ENCODE peak calls at places on chromosomes 12 and 14, in eight cellular contexts. W, V, A, T, Q, D, G and S are unnamed samples.

GRCh38 chr14:64417042-64417770 is 29.1 kb downstream of the MTHFD1 start:
- DNase-seq in D (peak), G (no peak), A (no peak), T (no peak), V (no peak), W (peak), Q (peak), S (no peak)

GRCh38 chr12:46124848-46125619 is 134.7 kb upstream of the SCAF11 start:
- DNase-seq in V (peak), D (peak), A (peak), Q (peak), G (no peak), W (peak), T (peak), S (no peak)

GRCh38 chr14:103894723-103895059 is 33.6 kb upstream of the TDRD9 start:
- DNase-seq in Q (no peak), T (no peak), A (no peak), W (no peak), D (no peak), V (no peak), G (no peak), S (no peak)

GRCh38 chr14:61218765-61219164 is 62.4 kb downstream of the TMEM30B start:
- DNase-seq in V (no peak), A (no peak), Q (no peak), D (no peak), W (no peak), G (no peak), T (no peak), S (no peak)

GRCh38 chr12:60308366-60309000 is 712.7 kb downstream of the SLC16A7 start:
- DNase-seq in Q (peak), W (peak), V (no peak), A (no peak), T (no peak), G (no peak), D (no peak), S (no peak)

GRCh38 chr14:89855961-89856360 is 98.6 kb downstream of the EFCAB11 start:
- DNase-seq in Q (peak), D (no peak), G (no peak), A (no peak), V (no peak), W (peak), T (no peak), S (no peak)

GRCh38 chr12:103503546-103504480 is 8.0 kb upstream of the C12orf42 start:
- DNase-seq in D (peak), A (peak), G (no peak), W (no peak), T (peak), Q (no peak), V (peak), S (no peak)

GRCh38 chr14:93269341-93270068 is 62.4 kb downstream of the UBR7 start:
- DNase-seq in T (peak), W (peak), A (peak), D (peak), G (no peak), Q (peak), V (peak), S (no peak)

GRCh38 chr12:29692237-29692636 is 91.5 kb downstream of the TMTC1 start:
- DNase-seq in A (no peak), T (no peak), W (no peak), V (no peak), Q (no peak), D (no peak), G (no peak), S (no peak)

GRCh38 chr14:42732005-42732404 is 1125.3 kb downstream of the LRFN5 start:
- DNase-seq in V (no peak), W (no peak), A (no peak), Q (no peak), D (no peak), T (no peak), G (no peak), S (no peak)

GRCh38 chr12:123444396-123445026 is 8.0 kb upstream of the RILPL2 start:
- DNase-seq in T (no peak), G (no peak), V (peak), Q (peak), A (peak), W (peak), D (no peak), S (no peak)

GRCh38 chr12:107231269-107231668 is 137.9 kb upstream of the CRY1 start:
- DNase-seq in A (no peak), W (no peak), G (no peak), D (no peak), V (no peak), T (no peak), Q (no peak), S (no peak)

GRCh38 chr12:98423963-98424362 is 91.4 kb upstream of the TMPO start:
- DNase-seq in D (no peak), T (no peak), A (no peak), G (no peak), Q (no peak), V (no peak), W (no peak), S (no peak)

GRCh38 chr12:104863549-104863948 is 94.5 kb downstream of the SLC41A2 start:
- DNase-seq in T (no peak), W (peak), Q (peak), A (no peak), D (no peak), V (no peak), G (no peak), S (no peak)

GRCh38 chr14:64938972-64939816 is 3.4 kb downstream of the GPX2 start:
- DNase-seq in D (no peak), Q (no peak), G (no peak), A (no peak), T (no peak), W (no peak), V (no peak), S (no peak)

GRCh38 chr14:100982764-100983163 is 79.2 kb upstream of the RTL1 start:
- DNase-seq in Q (peak), T (no peak), W (no peak), A (no peak), G (no peak), D (no peak), V (peak), S (no peak)

GRCh38 chr12:32332446-32332845 is 66.9 kb upstream of the FGD4 start:
- DNase-seq in Q (no peak), D (no peak), A (no peak), W (peak), G (no peak), V (no peak), T (no peak), S (no peak)

GRCh38 chr14:104656014-104656714 is 33.3 kb upstream of the INF2 start:
- DNase-seq in G (no peak), D (no peak), T (no peak), A (peak), V (no peak), W (peak), Q (no peak), S (peak)

GRCh38 chr14:105419305-105420091 is at the start of gene MTA1:
- DNase-seq in W (peak), T (peak), D (peak), Q (no peak), G (no peak), A (peak), V (no peak), S (no peak)

GRCh38 chr14:51575225-51576111 is 76.2 kb upstream of the FRMD6 start:
- DNase-seq in Q (no peak), V (no peak), G (no peak), W (no peak), D (no peak), A (no peak), T (no peak), S (no peak)

DNA sequence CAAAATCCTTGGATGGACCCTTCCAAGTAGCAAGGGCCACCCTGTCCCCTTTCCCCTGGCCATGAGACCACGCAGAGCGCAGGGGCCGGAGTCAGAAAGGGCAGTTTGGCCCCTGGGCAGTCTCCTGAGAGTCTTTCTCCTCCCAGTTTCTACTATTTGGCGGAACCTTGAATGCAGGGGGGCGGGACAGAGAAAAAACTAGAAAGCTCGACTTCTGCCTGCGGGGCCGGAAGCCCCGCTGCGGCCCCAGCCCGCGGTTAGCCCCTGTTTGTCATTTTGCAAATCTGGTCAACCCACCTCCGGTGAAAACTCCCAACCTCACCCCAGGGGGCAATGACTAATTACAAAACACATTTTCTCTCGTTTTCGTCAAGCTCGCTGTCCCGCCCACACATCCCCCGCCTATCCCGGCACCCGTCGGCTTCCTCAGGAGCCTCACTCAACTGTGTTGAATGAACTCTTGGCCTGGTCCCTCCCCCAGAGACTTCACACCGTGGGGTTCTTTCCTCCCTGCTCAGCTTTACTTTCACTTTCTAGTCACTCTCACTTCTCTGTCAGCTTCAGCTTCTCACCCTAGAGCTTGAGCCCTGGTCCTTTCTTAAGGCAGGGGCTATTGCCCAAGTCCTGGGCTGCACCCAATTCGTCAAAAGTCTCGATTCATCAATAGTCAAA is 66.7 kb downstream of the IRF2BPL start:
- DNase-seq in V (peak), A (peak), Q (peak), G (peak), D (peak), W (peak), T (peak), S (peak)
- H3K27ac ChIP-seq in V (peak), A (peak), Q (peak), G (peak), D (peak), W (peak), T (peak), S (peak)

GRCh38 chr12:52920937-52921336 is 16.1 kb upstream of the KRT8 start:
- DNase-seq in W (no peak), Q (no peak), G (no peak), A (peak), V (peak), T (peak), D (no peak), S (no peak)

GRCh38 chr12:52918351-52918750 is 13.5 kb upstream of the KRT8 start:
- DNase-seq in A (no peak), V (no peak), G (no peak), Q (no peak), D (no peak), T (no peak), W (no peak), S (no peak)

GRCh38 chr12:52924764-52925716 is 20.2 kb upstream of the KRT8 start:
- DNase-seq in Q (peak), V (peak), D (peak), W (peak), T (no peak), A (peak), G (no peak), S (no peak)

GRCh38 chr12:52918784-52919183 is 13.9 kb upstream of the KRT8 start:
- DNase-seq in W (no peak), A (no peak), G (no peak), D (no peak), T (no peak), Q (no peak), V (no peak), S (no peak)

GRCh38 chr12:52921488-52922165 is 16.8 kb upstream of the KRT8 start:
- DNase-seq in V (no peak), T (no peak), D (no peak), W (peak), A (no peak), Q (no peak), G (no peak), S (no peak)
- H3K27ac ChIP-seq in V (peak), T (no peak), D (no peak), W (no peak), A (peak), Q (no peak), G (no peak), S (no peak)

GRCh38 chr14:96221841-96222240 is 17.2 kb downstream of the BDKRB2 start:
- DNase-seq in A (no peak), T (no peak), D (no peak), V (no peak), G (no peak), Q (no peak), W (no peak), S (no peak)
- H3K27ac ChIP-seq in A (no peak), T (no peak), D (no peak), V (no peak), G (no peak), Q (no peak), W (no peak), S (no peak)

GRCh38 chr14:68291820-68292219 is 472.2 kb downstream of the RAD51B start:
- DNase-seq in D (peak), W (no peak), V (no peak), G (no peak), T (no peak), A (no peak), Q (no peak), S (no peak)
- H3K27ac ChIP-seq in D (no peak), W (peak), V (peak), G (peak), T (no peak), A (peak), Q (no peak), S (no peak)

GRCh38 chr14:32601908-32602307 is 272.8 kb downstream of the AKAP6 start:
- DNase-seq in G (no peak), W (peak), V (no peak), T (no peak), D (no peak), A (peak), Q (peak), S (no peak)
- H3K27ac ChIP-seq in G (no peak), W (no peak), V (no peak), T (no peak), D (no peak), A (no peak), Q (no peak), S (no peak)

DNA sequence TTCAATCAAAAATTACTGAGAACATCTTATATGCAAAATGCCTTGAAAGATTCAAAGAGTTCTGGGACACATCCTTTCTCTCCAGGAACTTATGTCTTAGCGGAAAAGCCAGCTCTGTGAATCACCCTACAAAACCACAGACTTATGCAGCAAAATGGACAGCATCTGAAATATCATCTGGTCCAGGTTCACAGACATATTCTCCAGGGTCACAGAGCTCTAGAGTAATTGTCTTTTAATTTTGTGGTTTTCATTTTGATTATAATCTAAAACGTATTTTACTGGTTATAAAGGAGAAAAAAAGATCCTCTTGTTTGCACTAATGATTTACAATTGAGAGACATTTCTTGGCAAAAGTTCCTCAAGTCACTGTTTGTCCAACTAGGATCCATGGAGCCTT is 246.2 kb downstream of the MSRB3 start:
- DNase-seq in V (no peak), D (no peak), W (peak), T (no peak), G (no peak), Q (peak), A (no peak), S (no peak)
- H3K27ac ChIP-seq in V (no peak), D (no peak), W (no peak), T (no peak), G (no peak), Q (peak), A (peak), S (no peak)